ENCODE peak calls at places on chromosomes 1 and 21, in five cellular contexts. R is K562, K is astrocyte of the cerebellum, L is H9, A is keratinocyte. T is an unnamed sample.

GRCh38 chr1:20169932-20170331 is 16.0 kb upstream of the UBXN10 start:
- DNase-seq in A (no peak), L (no peak), R (no peak), K (no peak), T (no peak)

GRCh38 chr1:67853704-67854103 is 20.4 kb upstream of the GNG12 start:
- DNase-seq in A (no peak), R (peak; percentile 75), L (peak; percentile 95), K (peak; percentile 74), T (peak; percentile 47)

GRCh38 chr1:229295745-229296144 is 24.8 kb downstream of the RAB4A start:
- DNase-seq in K (no peak), R (no peak), A (no peak), L (no peak), T (no peak)

GRCh38 chr1:197799271-197799670 is 24.0 kb upstream of the DENND1B start:
- DNase-seq in A (no peak), R (no peak), K (peak; percentile 22), L (peak; percentile 34), T (no peak)

GRCh38 chr1:57341721-57342120 is 82.1 kb downstream of the DAB1 start:
- DNase-seq in K (no peak), R (no peak), L (no peak), A (no peak), T (no peak)

GRCh38 chr1:14968251-14968812 is 185.2 kb upstream of the TMEM51 start:
- DNase-seq in A (no peak), K (peak; percentile 77), L (no peak), R (no peak), T (no peak)

GRCh38 chr1:67535474-67535873 is 105.3 kb upstream of the SERBP1 start:
- DNase-seq in R (peak; percentile 87), A (no peak), K (peak; percentile 75), L (peak; percentile 77), T (peak; percentile 39)

GRCh38 chr1:236673284-236673919 is 12.9 kb upstream of the ACTN2 start:
- DNase-seq in R (no peak), K (no peak), L (no peak), A (no peak), T (no peak)

GRCh38 chr1:34918609-34919561 is 10.6 kb downstream of the DLGAP3 start:
- DNase-seq in R (peak; percentile 33), A (no peak), K (no peak), L (peak; percentile 88), T (no peak)

GRCh38 chr1:207972350-207972749 is 61.4 kb upstream of the CD34 start:
- DNase-seq in A (no peak), L (no peak), R (no peak), K (no peak), T (no peak)

GRCh38 chr1:181099152-181100014 is 10.9 kb downstream of the IER5 start:
- DNase-seq in R (no peak), K (no peak), L (no peak), A (peak; percentile 85), T (no peak)

GRCh38 chr21:21968810-21969588 is 970.8 kb downstream of the NCAM2 start:
- DNase-seq in K (no peak), R (no peak), L (no peak), A (no peak), T (no peak)

GRCh38 chr1:91736999-91737615 is 148.8 kb downstream of the TGFBR3 start:
- DNase-seq in K (no peak), R (no peak), A (peak; percentile 77), L (peak; percentile 57), T (peak; percentile 16)

GRCh38 chr1:153677718-153678518 is 570 bp upstream of the NPR1 start:
- DNase-seq in L (peak; percentile 77), A (no peak), K (no peak), R (peak; percentile 72), T (peak; percentile 37)

GRCh38 chr1:162548170-162548569 is 13.4 kb upstream of the UAP1 start:
- DNase-seq in K (no peak), A (no peak), L (no peak), R (no peak), T (no peak)

GRCh38 chr1:161399257-161399998 is 31.8 kb upstream of the CFAP126 start:
- DNase-seq in L (peak; percentile 88), K (peak; percentile 77), R (peak; percentile 96), A (peak; percentile 25), T (peak; percentile 87)

GRCh38 chr1:161206411-161207140 is 4.4 kb downstream of the NDUFS2 start:
- DNase-seq in K (no peak), A (no peak), R (no peak), L (no peak), T (no peak)

GRCh38 chr1:16063226-16063829 is 10.1 kb downstream of the FAM131C start:
- DNase-seq in L (no peak), K (no peak), R (no peak), A (no peak), T (no peak)

GRCh38 chr21:35528109-35529042 is 479.3 kb upstream of the RUNX1 start:
- DNase-seq in A (no peak), R (peak; percentile 24), K (no peak), L (no peak), T (no peak)

GRCh38 chr1:21292991-21293536 is 2.8 kb upstream of the ECE1 start:
- DNase-seq in A (no peak), K (no peak), R (no peak), L (no peak), T (no peak)

GRCh38 chr1:117676615-117677130 is 70.8 kb downstream of the TENT5C start:
- DNase-seq in R (no peak), K (no peak), A (no peak), L (no peak), T (no peak)

GRCh38 chr1:76209238-76209637 is 134.7 kb downstream of the ST6GALNAC3 start:
- DNase-seq in K (no peak), L (no peak), A (no peak), R (no peak), T (no peak)
- TF ChIP-seq CTCF in K (no peak), L (no peak), A (no peak), R (no peak), T (no peak)

DNA sequence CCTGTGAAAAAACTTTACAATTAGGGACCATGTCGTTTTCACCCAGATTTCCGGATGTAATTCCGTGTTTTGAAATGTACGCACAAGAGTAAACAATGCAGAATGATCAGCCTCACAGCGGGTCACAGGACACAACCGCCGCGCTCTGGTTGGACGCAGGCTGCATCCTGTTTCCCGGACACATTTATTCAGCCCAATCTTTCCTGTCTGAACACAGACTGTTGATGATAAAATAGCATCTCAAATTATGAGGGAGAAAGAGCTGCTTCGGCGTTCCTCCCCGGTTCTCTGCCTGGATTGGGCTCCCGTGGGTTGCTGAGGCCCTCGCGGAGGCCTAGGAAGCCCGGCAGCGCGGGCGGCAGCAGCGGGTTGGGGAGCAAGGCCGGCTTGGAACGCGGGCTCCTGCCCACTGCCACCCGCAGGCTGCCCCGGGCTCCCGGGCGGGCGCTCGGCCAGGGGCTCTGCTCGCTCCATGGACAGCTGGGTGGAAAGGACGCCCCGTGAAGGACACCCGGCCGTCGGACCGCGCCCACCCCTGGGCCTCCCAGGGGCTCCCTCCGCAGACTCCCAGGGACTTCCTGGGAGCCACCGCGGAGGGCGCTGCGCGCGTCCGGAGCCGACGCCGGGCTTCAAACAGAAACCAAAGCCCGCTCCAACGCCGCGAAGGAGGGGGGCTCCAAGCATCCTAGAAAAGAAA is 122.4 kb downstream of the ESRRG start:
- DNase-seq in K (peak; percentile 48), R (no peak), L (peak; percentile 73), A (no peak), T (peak; percentile 62)
- TF ChIP-seq CTCF in K (peak; percentile 67), R (no peak), L (peak; percentile 67), A (peak; percentile 40), T (peak; percentile 72)

DNA sequence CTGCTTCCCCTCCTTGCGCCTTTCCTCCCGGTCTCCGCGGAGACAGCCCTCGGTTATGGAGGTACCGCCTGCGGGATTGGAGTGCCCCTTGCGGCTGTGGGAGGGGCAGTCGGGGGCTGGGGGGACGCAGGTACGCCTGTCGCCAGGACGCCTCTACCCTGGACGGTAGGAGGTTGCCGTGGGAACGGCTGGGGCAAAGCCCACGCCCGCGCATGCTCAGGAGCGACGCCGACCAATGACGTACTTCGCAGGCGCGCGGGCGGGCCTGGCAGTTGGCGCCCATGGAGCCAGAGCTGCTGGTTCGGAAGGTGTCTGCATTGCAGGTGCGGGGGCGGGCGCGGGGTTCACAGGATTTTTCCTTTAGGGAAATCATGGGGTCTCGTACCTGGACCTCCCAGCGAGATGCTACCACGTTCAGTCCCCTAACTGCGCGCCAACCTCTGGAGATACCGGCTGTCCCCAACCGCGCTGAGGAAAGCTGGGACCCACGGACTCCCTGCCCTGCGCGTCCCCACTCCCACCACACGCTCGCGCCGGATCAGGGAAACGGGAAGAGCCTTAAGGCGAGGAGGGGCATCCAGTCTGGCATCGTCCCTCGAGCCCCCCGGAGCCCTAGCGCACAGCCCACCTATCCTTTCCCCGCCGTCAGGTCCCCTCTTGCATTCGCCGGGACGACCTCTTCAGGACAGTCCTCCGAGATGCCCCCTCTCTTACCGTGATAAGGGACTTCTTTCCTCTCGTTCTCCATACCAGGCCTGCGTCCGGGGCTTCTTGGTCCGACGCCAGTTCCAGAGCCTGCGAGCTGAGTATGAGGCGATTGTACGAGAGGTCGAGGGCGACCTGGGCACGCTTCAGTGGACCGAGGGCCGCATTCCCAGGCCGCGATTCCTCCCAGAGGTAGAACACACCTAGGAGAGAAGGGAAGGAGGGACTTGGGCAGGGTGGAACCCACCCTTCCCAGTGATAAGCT is at the start of gene IQCC:
- DNase-seq in R (peak; percentile 96), A (no peak), K (no peak), L (peak; percentile 94), T (peak; percentile 87)
- TF ChIP-seq CTCF in R (no peak), A (no peak), K (no peak), L (peak; percentile 51), T (peak; percentile 48)

GRCh38 chr1:222065234-222065633 is 323.3 kb upstream of the DUSP10 start:
- DNase-seq in R (no peak), L (no peak), K (no peak), A (no peak), T (no peak)
- TF ChIP-seq CTCF in R (no peak), L (no peak), K (no peak), A (no peak), T (no peak)

GRCh38 chr1:206805357-206805756 is 33.1 kb upstream of the IL10 start:
- DNase-seq in A (no peak), R (no peak), K (no peak), L (no peak), T (no peak)

GRCh38 chr1:206812456-206812855 is 40.2 kb upstream of the IL10 start:
- DNase-seq in R (no peak), A (no peak), L (no peak), K (no peak), T (no peak)

GRCh38 chr1:206804156-206804737 is 32.0 kb upstream of the IL10 start:
- DNase-seq in A (no peak), K (no peak), R (no peak), L (no peak), T (no peak)

GRCh38 chr1:206809504-206810084 is 37.3 kb upstream of the IL10 start:
- DNase-seq in L (no peak), A (no peak), R (peak; percentile 32), K (no peak), T (no peak)

GRCh38 chr1:206808615-206809014 is 36.3 kb upstream of the IL10 start:
- DNase-seq in R (peak; percentile 71), A (no peak), K (peak; percentile 19), L (peak; percentile 54), T (peak; percentile 11)
- TF ChIP-seq CTCF in R (peak; percentile 75), A (peak; percentile 47), K (peak; percentile 53), L (peak; percentile 49), T (peak; percentile 40)

GRCh38 chr1:114428083-114428754 is 82.8 kb downstream of the TRIM33 start:
- DNase-seq in R (peak; percentile 33), K (peak; percentile 1), A (no peak), L (no peak), T (no peak)
- TF ChIP-seq CTCF in R (no peak), K (peak; percentile 50), A (no peak), L (peak; percentile 66), T (peak; percentile 61)

T was measured in progenitor cell of endocrine pancreas.